ENCODE peak calls at places on chromosomes 16 and 17, in ten cellular contexts. B, Q, K, G, D, S, M, Y, J and T are unnamed samples.

GRCh38 chr16:15059324-15059723 is 3.5 kb upstream of the NTAN1 start:
- DNase-seq in M (no peak), G (no peak), K (no peak), Y (no peak), D (no peak), S (no peak), Q (no peak), B (no peak), J (no peak), T (no peak)

GRCh38 chr16:19294156-19294649 is 8.7 kb downstream of the CLEC19A start:
- DNase-seq in Y (no peak), Q (peak), J (peak), B (peak), G (no peak), M (no peak), D (no peak), K (no peak), S (peak), T (no peak)

GRCh38 chr17:50114849-50115357 is 15.1 kb downstream of the SAMD14 start:
- DNase-seq in S (no peak), M (peak), B (no peak), Y (peak), K (peak), J (no peak), D (peak), G (peak), Q (peak), T (peak)

GRCh38 chr16:57824880-57825279 is 22.6 kb upstream of the KIFC3 start:
- DNase-seq in D (no peak), Y (no peak), B (no peak), S (no peak), J (peak), G (no peak), M (peak), K (no peak), Q (peak), T (peak)

GRCh38 chr16:75682308-75682707 is 5.5 kb upstream of the CPHXL2 start:
- DNase-seq in B (no peak), Q (no peak), K (no peak), M (no peak), D (no peak), Y (no peak), J (no peak), S (no peak), G (no peak), T (no peak)

GRCh38 chr16:29674188-29674587 is 4.8 kb upstream of the QPRT start:
- DNase-seq in S (peak), Q (peak), M (no peak), Y (no peak), G (peak), B (no peak), J (no peak), K (no peak), D (no peak), T (no peak)

GRCh38 chr17:5769936-5770335 is 185.6 kb upstream of the NLRP1 start:
- DNase-seq in J (no peak), Y (peak), G (no peak), Q (peak), K (no peak), S (no peak), B (no peak), D (no peak), M (peak), T (no peak)

GRCh38 chr17:42180922-42181850 is at the start of gene KCNH4:
- DNase-seq in Q (peak), D (peak), M (peak), J (peak), B (peak), S (peak), G (peak), K (peak), Y (peak), T (peak)

GRCh38 chr17:8894673-8895578 is 27.5 kb upstream of the PIK3R6 start:
- DNase-seq in D (peak), M (peak), Q (peak), J (no peak), K (peak), Y (peak), B (no peak), S (no peak), G (peak), T (peak)

GRCh38 chr16:57643166-57643813 is 14.9 kb downstream of the ADGRG1 start:
- DNase-seq in J (no peak), Y (no peak), S (no peak), B (no peak), G (peak), M (no peak), D (no peak), K (no peak), Q (no peak), T (peak)

GRCh38 chr17:40953876-40954275 is 12.9 kb downstream of the KRT39 start:
- DNase-seq in J (no peak), K (no peak), B (no peak), D (no peak), S (no peak), Q (no peak), M (no peak), Y (peak), G (peak), T (no peak)

GRCh38 chr17:63698886-63699637 is 863 bp downstream of the LIMD2 start:
- DNase-seq in Q (peak), D (no peak), M (peak), G (peak), J (peak), S (peak), B (peak), Y (peak), K (peak), T (peak)

GRCh38 chr16:15898654-15899053 is 10.3 kb upstream of the CEP20 start:
- DNase-seq in G (no peak), M (no peak), Y (no peak), D (no peak), Q (no peak), K (no peak), J (no peak), B (no peak), S (no peak), T (no peak)

GRCh38 chr16:87127061-87127765 is 190.0 kb downstream of the C16orf95 start:
- DNase-seq in B (peak), D (no peak), G (no peak), S (peak), Q (peak), J (no peak), M (no peak), K (no peak), Y (no peak), T (peak)

GRCh38 chr17:1532836-1533602 is 16.6 kb upstream of the INPP5K start:
- DNase-seq in M (peak), Q (no peak), Y (no peak), J (no peak), G (peak), S (no peak), B (no peak), D (peak), K (no peak), T (peak)

GRCh38 chr17:41691031-41691777 is 2.5 kb downstream of the EIF1 start:
- DNase-seq in K (no peak), J (no peak), S (no peak), G (no peak), D (no peak), Y (peak), M (no peak), B (no peak), Q (no peak), T (no peak)

GRCh38 chr17:19021622-19022083 is 17.1 kb upstream of the FAM83G start:
- DNase-seq in K (peak), B (peak), D (no peak), G (peak), Y (no peak), Q (no peak), M (no peak), S (peak), J (peak), T (no peak)